ENCODE peak calls at places on chromosomes 12 and 14, in four cellular contexts. One of them, this sample, is unnamed.
A peak's percentile ranks its signal among the peaks of the same experiment; 100 is the strongest.

GRCh38 chr12:30622509-30622908 is 73.2 kb downstream of the IPO8 start:
- DNase-seq in H1: no peak
- DNase-seq in K562: no peak
- DNase-seq in SK-N-SH: no peak
- DNase-seq in this sample: no peak

GRCh38 chr14:22848391-22849164 is 12.2 kb downstream of the MMP14 start:
- DNase-seq in H1: peak; percentile 58
- DNase-seq in K562: no peak
- DNase-seq in SK-N-SH: peak; percentile 90
- DNase-seq in this sample: no peak

GRCh38 chr14:83798421-83798820 is 1731.5 kb upstream of the FLRT2 start:
- DNase-seq in H1: no peak
- DNase-seq in K562: no peak
- DNase-seq in SK-N-SH: no peak
- DNase-seq in this sample: no peak

GRCh38 chr12:128316981-128317526 is 50.1 kb downstream of the TMEM132C start:
- DNase-seq in H1: no peak
- DNase-seq in K562: no peak
- DNase-seq in SK-N-SH: no peak
- DNase-seq in this sample: no peak

GRCh38 chr14:105472496-105472991 is 2.1 kb upstream of the CRIP2 start:
- DNase-seq in H1: no peak
- DNase-seq in K562: no peak
- DNase-seq in SK-N-SH: peak; percentile 72
- DNase-seq in this sample: no peak

GRCh38 chr12:124171231-124171985 is 123.5 kb upstream of the RFLNA start:
- DNase-seq in H1: no peak
- DNase-seq in K562: no peak
- DNase-seq in SK-N-SH: no peak
- DNase-seq in this sample: no peak

GRCh38 chr14:65853407-65853955 is 441.0 kb downstream of the FUT8 start:
- DNase-seq in H1: no peak
- DNase-seq in K562: no peak
- DNase-seq in SK-N-SH: no peak
- DNase-seq in this sample: no peak

GRCh38 chr14:75429562-75429961 is 1.7 kb downstream of the JDP2 start:
- DNase-seq in H1: no peak
- DNase-seq in K562: no peak
- DNase-seq in SK-N-SH: no peak
- DNase-seq in this sample: no peak

GRCh38 chr14:101962503-101962874 is 1.9 kb upstream of the DYNC1H1 start:
- DNase-seq in H1: no peak
- DNase-seq in K562: peak; percentile 66
- DNase-seq in SK-N-SH: peak; percentile 73
- DNase-seq in this sample: no peak

GRCh38 chr12:125683748-125684381 is 618.6 kb downstream of the AACS start:
- DNase-seq in H1: peak; percentile 99
- DNase-seq in K562: no peak
- DNase-seq in SK-N-SH: peak; percentile 66
- DNase-seq in this sample: peak; percentile 98

GRCh38 chr12:2238111-2238510 is 185.3 kb downstream of the CACNA1C start:
- DNase-seq in H1: no peak
- DNase-seq in K562: no peak
- DNase-seq in SK-N-SH: no peak
- DNase-seq in this sample: no peak

GRCh38 chr12:115660211-115660805 is 617.2 kb downstream of the MED13L start:
- DNase-seq in H1: no peak
- DNase-seq in K562: no peak
- DNase-seq in SK-N-SH: no peak
- DNase-seq in this sample: no peak

GRCh38 chr14:94295360-94296180 is 2.5 kb upstream of the SERPINA10 start:
- DNase-seq in H1: peak; percentile 31
- DNase-seq in K562: no peak
- DNase-seq in SK-N-SH: no peak
- DNase-seq in this sample: no peak
- TF ChIP-seq TEAD4 in H1: no peak
- TF ChIP-seq TEAD4 in K562: no peak
- TF ChIP-seq TEAD4 in SK-N-SH: no peak
- TF ChIP-seq TEAD4 in this sample: no peak

GRCh38 chr12:65586796-65587195 is 237.5 kb upstream of the HMGA2 start:
- DNase-seq in H1: no peak
- DNase-seq in K562: no peak
- DNase-seq in SK-N-SH: no peak
- DNase-seq in this sample: no peak

GRCh38 chr12:65590318-65590717 is 234.0 kb upstream of the HMGA2 start:
- DNase-seq in H1: no peak
- DNase-seq in K562: no peak
- DNase-seq in SK-N-SH: no peak
- DNase-seq in this sample: no peak

GRCh38 chr12:65584041-65584440 is 240.2 kb upstream of the HMGA2 start:
- DNase-seq in H1: no peak
- DNase-seq in K562: no peak
- DNase-seq in SK-N-SH: no peak
- DNase-seq in this sample: no peak

GRCh38 chr12:65585648-65586420 is 238.4 kb upstream of the HMGA2 start:
- DNase-seq in H1: no peak
- DNase-seq in K562: no peak
- DNase-seq in SK-N-SH: no peak
- DNase-seq in this sample: no peak
- TF ChIP-seq TEAD4 in H1: no peak
- TF ChIP-seq TEAD4 in K562: no peak
- TF ChIP-seq TEAD4 in SK-N-SH: no peak
- TF ChIP-seq TEAD4 in this sample: no peak

DNA sequence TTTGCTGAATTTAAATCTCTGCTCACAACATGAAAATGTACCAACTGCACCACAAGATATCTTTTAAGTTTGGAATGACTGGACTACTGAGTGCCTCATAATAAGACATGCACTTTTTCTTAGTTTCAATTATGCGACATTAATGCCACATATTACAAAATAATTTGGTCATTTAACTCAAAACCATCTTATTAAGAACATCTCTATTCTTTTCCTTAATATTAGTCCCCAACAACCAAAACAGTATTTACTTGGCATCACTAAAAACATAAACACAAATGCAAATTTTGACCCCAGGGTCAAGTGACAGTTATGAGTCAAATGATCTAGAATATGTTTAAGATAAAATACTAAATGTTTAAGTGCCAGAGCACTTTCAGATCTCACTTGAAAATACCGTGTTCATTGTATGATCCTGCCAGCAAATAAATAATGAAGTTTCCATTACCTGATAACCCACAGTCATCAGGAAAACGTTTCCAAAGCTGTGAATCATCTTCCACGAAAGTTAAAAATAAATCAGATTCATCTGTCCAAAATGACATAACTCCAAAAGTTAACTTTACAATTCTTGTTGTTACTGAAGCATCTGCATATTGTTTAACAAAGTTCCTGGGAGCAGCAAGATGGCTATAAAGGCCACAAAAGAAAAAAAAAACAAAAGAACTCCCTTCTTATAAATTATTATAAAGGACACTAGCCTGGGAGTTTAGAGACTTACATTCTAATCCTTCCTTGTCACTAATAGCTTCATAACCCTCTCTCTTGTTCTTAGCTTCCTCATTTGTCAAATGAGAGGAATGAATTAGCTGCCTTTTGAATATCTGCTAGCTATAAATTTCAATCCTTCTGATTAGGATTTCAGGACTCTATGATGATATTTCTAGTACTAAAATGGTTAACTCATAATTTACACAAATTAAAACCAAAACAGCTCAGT is 30.5 kb upstream of the AP4S1 start:
- DNase-seq in H1: no peak
- DNase-seq in K562: no peak
- DNase-seq in SK-N-SH: no peak
- DNase-seq in this sample: no peak
- TF ChIP-seq TEAD4 in H1: no peak
- TF ChIP-seq TEAD4 in K562: no peak
- TF ChIP-seq TEAD4 in SK-N-SH: peak; percentile 41
- TF ChIP-seq TEAD4 in this sample: no peak

GRCh38 chr14:72850360-72850759 is 43.5 kb downstream of the DPF3 start:
- DNase-seq in H1: no peak
- DNase-seq in K562: no peak
- DNase-seq in SK-N-SH: no peak
- DNase-seq in this sample: no peak

GRCh38 chr14:72856530-72857264 is 37.2 kb downstream of the DPF3 start:
- DNase-seq in H1: no peak
- DNase-seq in K562: no peak
- DNase-seq in SK-N-SH: no peak
- DNase-seq in this sample: no peak

GRCh38 chr14:72852194-72852593 is 41.7 kb downstream of the DPF3 start:
- DNase-seq in H1: no peak
- DNase-seq in K562: no peak
- DNase-seq in SK-N-SH: no peak
- DNase-seq in this sample: no peak

GRCh38 chr14:72851660-72852059 is 42.2 kb downstream of the DPF3 start:
- DNase-seq in H1: no peak
- DNase-seq in K562: no peak
- DNase-seq in SK-N-SH: no peak
- DNase-seq in this sample: no peak

DNA sequence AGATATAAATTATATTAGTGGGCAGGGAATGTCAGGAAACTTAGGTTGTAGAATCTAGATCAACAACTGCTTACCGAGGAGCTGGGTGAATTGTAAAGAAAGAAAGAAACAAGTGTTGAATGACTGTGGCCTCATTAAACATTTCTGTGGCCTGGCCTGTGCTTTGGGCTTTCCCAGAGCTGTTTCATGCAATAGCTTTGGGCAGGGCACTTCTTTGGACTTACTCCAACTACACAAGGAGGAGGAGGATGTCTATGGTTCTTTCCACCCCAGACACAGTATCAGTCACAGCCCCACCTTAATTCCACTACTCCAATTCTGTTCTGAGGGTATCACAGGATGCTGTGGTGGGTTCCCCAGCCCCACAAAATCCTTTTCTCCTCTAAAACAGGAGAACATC is 38.0 kb downstream of the DPF3 start:
- DNase-seq in H1: no peak
- DNase-seq in K562: no peak
- DNase-seq in SK-N-SH: no peak
- DNase-seq in this sample: no peak
- TF ChIP-seq TEAD4 in H1: no peak
- TF ChIP-seq TEAD4 in K562: no peak
- TF ChIP-seq TEAD4 in SK-N-SH: no peak
- TF ChIP-seq TEAD4 in this sample: no peak

DNA sequence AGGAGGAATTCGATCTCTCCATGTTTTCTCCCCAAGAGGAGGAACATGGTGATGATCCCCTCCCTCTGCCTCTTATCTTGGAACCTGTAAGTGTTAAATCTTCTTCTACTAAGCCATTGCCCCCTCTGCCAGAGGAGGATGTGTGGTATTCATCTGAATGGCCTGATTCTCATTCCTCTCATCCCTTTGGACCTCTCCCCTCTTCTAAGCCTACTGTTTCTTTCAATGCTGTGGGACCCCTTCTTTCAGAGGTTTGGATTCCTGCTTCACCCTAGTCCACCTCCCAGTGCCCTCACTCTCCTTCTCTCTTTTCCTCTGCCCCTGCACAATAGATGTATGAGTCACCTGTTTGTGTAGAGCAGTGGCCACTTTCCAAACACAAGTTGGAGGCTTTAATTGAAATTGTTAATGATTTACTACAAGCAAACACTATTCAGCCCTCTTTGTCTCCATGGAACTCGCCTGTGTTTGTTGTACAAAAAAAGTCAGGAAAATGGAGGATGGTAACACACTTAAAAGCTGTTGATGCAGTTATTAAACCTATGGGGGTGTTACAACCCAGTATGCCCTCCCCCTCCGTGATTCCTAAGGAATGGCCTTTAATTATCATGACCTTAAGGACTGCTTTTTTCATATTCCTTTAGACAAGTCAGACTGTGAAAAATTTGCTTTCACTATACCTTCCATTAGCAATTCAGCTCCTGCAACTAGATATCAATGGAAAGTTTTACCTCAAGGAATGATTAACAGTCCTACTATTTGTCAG is 192.1 kb upstream of the ALG10B start:
- DNase-seq in H1: no peak
- DNase-seq in K562: no peak
- DNase-seq in SK-N-SH: no peak
- DNase-seq in this sample: no peak
- TF ChIP-seq TEAD4 in H1: no peak
- TF ChIP-seq TEAD4 in K562: no peak
- TF ChIP-seq TEAD4 in SK-N-SH: no peak
- TF ChIP-seq TEAD4 in this sample: no peak

GRCh38 chr14:100304825-100305445 is 1.3 kb downstream of the SLC25A29 start:
- DNase-seq in H1: peak; percentile 73
- DNase-seq in K562: peak; percentile 60
- DNase-seq in SK-N-SH: no peak
- DNase-seq in this sample: peak; percentile 74
- TF ChIP-seq TEAD4 in H1: no peak
- TF ChIP-seq TEAD4 in K562: no peak
- TF ChIP-seq TEAD4 in SK-N-SH: no peak
- TF ChIP-seq TEAD4 in this sample: no peak

GRCh38 chr14:90487031-90487430 is 90.2 kb downstream of the CALM1 start:
- DNase-seq in H1: peak; percentile 45
- DNase-seq in K562: no peak
- DNase-seq in SK-N-SH: peak; percentile 82
- DNase-seq in this sample: no peak
- TF ChIP-seq TEAD4 in H1: no peak
- TF ChIP-seq TEAD4 in K562: no peak
- TF ChIP-seq TEAD4 in SK-N-SH: no peak
- TF ChIP-seq TEAD4 in this sample: no peak

GRCh38 chr12:77104281-77104680 is 38.9 kb upstream of the E2F7 start:
- DNase-seq in H1: no peak
- DNase-seq in K562: no peak
- DNase-seq in SK-N-SH: no peak
- DNase-seq in this sample: no peak

GRCh38 chr12:77102691-77103090 is 37.3 kb upstream of the E2F7 start:
- DNase-seq in H1: no peak
- DNase-seq in K562: no peak
- DNase-seq in SK-N-SH: no peak
- DNase-seq in this sample: no peak

GRCh38 chr12:77102123-77102522 is 36.8 kb upstream of the E2F7 start:
- DNase-seq in H1: no peak
- DNase-seq in K562: no peak
- DNase-seq in SK-N-SH: no peak
- DNase-seq in this sample: no peak

GRCh38 chr12:77107121-77107520 is 41.8 kb upstream of the E2F7 start:
- DNase-seq in H1: no peak
- DNase-seq in K562: no peak
- DNase-seq in SK-N-SH: no peak
- DNase-seq in this sample: no peak

DNA sequence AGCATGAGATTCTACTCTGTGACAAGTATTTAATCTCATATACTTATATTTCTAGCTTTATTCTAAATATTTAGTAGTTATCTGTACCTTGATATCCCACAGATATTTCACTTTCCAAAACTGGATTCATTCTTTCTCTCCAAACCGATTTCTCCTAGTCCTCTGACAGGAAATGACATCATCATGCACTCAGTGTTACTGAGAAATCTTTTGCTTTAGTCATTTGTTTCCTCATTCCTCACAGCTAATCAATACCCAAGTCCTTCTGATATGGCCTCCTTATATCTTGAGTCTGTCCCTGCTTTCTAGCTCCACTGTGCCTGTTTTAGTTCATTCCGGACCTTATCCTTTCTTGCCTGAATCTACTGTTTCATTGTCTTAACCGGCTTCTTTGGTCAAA is 39.4 kb upstream of the E2F7 start:
- DNase-seq in H1: no peak
- DNase-seq in K562: no peak
- DNase-seq in SK-N-SH: no peak
- DNase-seq in this sample: no peak
- TF ChIP-seq TEAD4 in H1: no peak
- TF ChIP-seq TEAD4 in K562: no peak
- TF ChIP-seq TEAD4 in SK-N-SH: no peak
- TF ChIP-seq TEAD4 in this sample: no peak